ENCODE peak calls at places on chromosomes 5 and 9, in four cellular contexts. T, I, Z and J are unnamed samples.

GRCh38 chr5:158127536-158127935 is 268.6 kb upstream of the CLINT1 start:
- DNase-seq in T (no peak), I (no peak), Z (no peak), J (no peak)

GRCh38 chr5:138632900-138633489 is 57.8 kb upstream of the HSPA9 start:
- DNase-seq in T (peak), I (peak), Z (peak), J (peak)

GRCh38 chr5:151812757-151813309 is 41.1 kb downstream of the G3BP1 start:
- DNase-seq in T (no peak), I (no peak), Z (no peak), J (no peak)

GRCh38 chr5:59069438-59070079 is 486.7 kb downstream of the RAB3C start:
- DNase-seq in T (no peak), I (peak), Z (no peak), J (no peak)

GRCh38 chr9:116271991-116272390 is 118.4 kb downstream of the PAPPA start:
- DNase-seq in T (no peak), I (no peak), Z (no peak), J (peak)

GRCh38 chr5:16791036-16791705 is 144.9 kb downstream of the MYO10 start:
- DNase-seq in T (peak), I (peak), Z (peak), J (no peak)

GRCh38 chr5:96942911-96943310 is 7.0 kb downstream of the LNPEP start:
- DNase-seq in T (no peak), I (no peak), Z (no peak), J (no peak)

GRCh38 chr5:116436674-116437350 is 137.8 kb downstream of the SEMA6A start:
- DNase-seq in T (no peak), I (no peak), Z (no peak), J (no peak)

GRCh38 chr9:98455256-98455956 is 200.0 kb upstream of the TBC1D2 start:
- DNase-seq in T (no peak), I (no peak), Z (no peak), J (no peak)

GRCh38 chr5:157370967-157371366 is 89.0 kb upstream of the NIPAL4 start:
- DNase-seq in T (no peak), I (no peak), Z (no peak), J (peak)

GRCh38 chr5:151173711-151174611 is 16.4 kb upstream of the ANXA6 start:
- DNase-seq in T (no peak), I (no peak), Z (no peak), J (no peak)

GRCh38 chr5:94433393-94434149 is 184.8 kb downstream of the KIAA0825 start:
- DNase-seq in T (no peak), I (peak), Z (no peak), J (no peak)

GRCh38 chr5:117588611-117589010 is 1014.0 kb upstream of the SEMA6A start:
- DNase-seq in T (no peak), I (no peak), Z (no peak), J (no peak)

GRCh38 chr5:135446186-135446585 is 962 bp downstream of the DCANP1 start:
- DNase-seq in T (no peak), I (no peak), Z (no peak), J (no peak)

GRCh38 chr5:135437796-135438560 is 9.2 kb downstream of the DCANP1 start:
- DNase-seq in T (peak), I (peak), Z (no peak), J (no peak)

GRCh38 chr9:96279927-96280326 is 22.0 kb downstream of the HSD17B3 start:
- DNase-seq in T (no peak), I (no peak), Z (no peak), J (no peak)
- TF ChIP-seq CREM in T (no peak), I (no peak), Z (no peak), J (no peak)

GRCh38 chr9:133877967-133878366 is 114.2 kb downstream of the VAV2 start:
- DNase-seq in T (no peak), I (no peak), Z (no peak), J (no peak)

GRCh38 chr9:133880851-133881634 is 111.1 kb downstream of the VAV2 start:
- DNase-seq in T (no peak), I (no peak), Z (no peak), J (no peak)

GRCh38 chr9:133878402-133878801 is 113.7 kb downstream of the VAV2 start:
- DNase-seq in T (no peak), I (no peak), Z (no peak), J (no peak)

GRCh38 chr9:133881671-133882381 is 110.3 kb downstream of the VAV2 start:
- DNase-seq in T (no peak), I (no peak), Z (no peak), J (no peak)

GRCh38 chr9:133880136-133880535 is 112.0 kb downstream of the VAV2 start:
- DNase-seq in T (no peak), I (no peak), Z (no peak), J (no peak)
- TF ChIP-seq CREM in T (no peak), I (no peak), Z (no peak), J (no peak)

GRCh38 chr9:36796671-36797419 is 224.2 kb downstream of the MELK start:
- DNase-seq in T (no peak), I (no peak), Z (no peak), J (no peak)

GRCh38 chr9:36802171-36802920 is 229.7 kb downstream of the MELK start:
- DNase-seq in T (no peak), I (no peak), Z (no peak), J (no peak)

GRCh38 chr9:36793277-36793676 is 220.6 kb downstream of the MELK start:
- DNase-seq in T (peak), I (no peak), Z (no peak), J (peak)

GRCh38 chr9:36797471-36798220 is 225.0 kb downstream of the MELK start:
- DNase-seq in T (no peak), I (no peak), Z (no peak), J (no peak)

GRCh38 chr9:36798350-36799065 is 225.8 kb downstream of the MELK start:
- DNase-seq in T (peak), I (peak), Z (no peak), J (no peak)
- TF ChIP-seq CREM in T (no peak), I (no peak), Z (no peak), J (no peak)

DNA sequence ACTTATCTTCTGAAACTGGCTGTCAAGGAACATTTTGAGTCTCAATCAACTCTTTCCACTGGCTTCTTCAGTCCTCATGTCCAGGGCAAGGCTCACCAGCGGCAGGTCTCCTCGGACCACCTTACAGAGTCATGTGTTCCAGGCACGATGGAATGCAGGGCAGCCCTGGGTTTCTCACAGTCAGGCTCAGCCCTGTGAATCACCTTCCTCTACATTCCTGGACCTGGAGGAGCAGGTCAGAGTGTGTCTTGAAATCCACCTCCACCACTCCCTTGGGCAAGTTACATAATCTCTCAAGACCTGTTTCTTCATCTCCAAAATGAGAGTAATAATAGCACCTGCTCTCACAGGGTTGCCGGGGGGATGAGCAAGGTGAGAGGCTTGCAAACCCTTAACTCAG is 16.0 kb downstream of the ENC1 start:
- DNase-seq in T (no peak), I (no peak), Z (no peak), J (no peak)
- TF ChIP-seq CREM in T (no peak), I (no peak), Z (no peak), J (no peak)

GRCh38 chr5:103364074-103364473 is 105.5 kb downstream of the MACIR start:
- DNase-seq in T (no peak), I (no peak), Z (no peak), J (no peak)
- TF ChIP-seq CREM in T (no peak), I (no peak), Z (no peak), J (no peak)

GRCh38 chr5:173973614-173973969 is 15.4 kb upstream of the C5orf47 start:
- DNase-seq in T (peak), I (no peak), Z (no peak), J (peak)
- TF ChIP-seq CREM in T (no peak), I (no peak), Z (no peak), J (no peak)

GRCh38 chr5:164359931-164360290 is 854.5 kb downstream of the MAT2B start:
- DNase-seq in T (no peak), I (no peak), Z (no peak), J (no peak)
- TF ChIP-seq CREM in T (no peak), I (no peak), Z (no peak), J (no peak)